ENCODE peak calls at places on chromosomes 4 and X, in four cellular contexts. G, O, Q and R are unnamed samples.

GRCh38 chr4:147707892-147708672 is 23.8 kb upstream of the ARHGAP10 start:
- DNase-seq in G (no peak), O (no peak), Q (peak), R (peak)

GRCh38 chrX:150062292-150063137 is 124.2 kb upstream of the EOLA2 start:
- DNase-seq in G (no peak), O (no peak), Q (no peak), R (peak)

GRCh38 chr4:41212221-41213203 is 1.8 kb downstream of the APBB2 start:
- DNase-seq in G (no peak), O (no peak), Q (no peak), R (peak)

GRCh38 chrX:146278381-146278780 is 460.8 kb downstream of the SLITRK2 start:
- DNase-seq in G (peak), O (no peak), Q (no peak), R (no peak)

GRCh38 chrX:150017868-150018267 is 79.6 kb upstream of the EOLA2 start:
- DNase-seq in G (no peak), O (no peak), Q (no peak), R (no peak)

GRCh38 chrX:68842351-68842750 is 13.5 kb downstream of the EFNB1 start:
- DNase-seq in G (no peak), O (no peak), Q (no peak), R (no peak)

GRCh38 chrX:34379891-34380290 is 247.8 kb upstream of the FAM47A start:
- DNase-seq in G (no peak), O (no peak), Q (no peak), R (no peak)

GRCh38 chr4:51831133-51831532 is 11.8 kb upstream of the DCUN1D4 start:
- DNase-seq in G (peak), O (peak), Q (peak), R (peak)

GRCh38 chrX:13506574-13506973 is 62.8 kb upstream of the EGFL6 start:
- DNase-seq in G (no peak), O (peak), Q (peak), R (peak)

GRCh38 chrX:153460826-153461225 is 9.6 kb downstream of the HAUS7 start:
- DNase-seq in G (peak), O (no peak), Q (no peak), R (peak)
- H2BK12ac ChIP-seq in G (no peak), O (no peak), Q (no peak), R (no peak)

DNA sequence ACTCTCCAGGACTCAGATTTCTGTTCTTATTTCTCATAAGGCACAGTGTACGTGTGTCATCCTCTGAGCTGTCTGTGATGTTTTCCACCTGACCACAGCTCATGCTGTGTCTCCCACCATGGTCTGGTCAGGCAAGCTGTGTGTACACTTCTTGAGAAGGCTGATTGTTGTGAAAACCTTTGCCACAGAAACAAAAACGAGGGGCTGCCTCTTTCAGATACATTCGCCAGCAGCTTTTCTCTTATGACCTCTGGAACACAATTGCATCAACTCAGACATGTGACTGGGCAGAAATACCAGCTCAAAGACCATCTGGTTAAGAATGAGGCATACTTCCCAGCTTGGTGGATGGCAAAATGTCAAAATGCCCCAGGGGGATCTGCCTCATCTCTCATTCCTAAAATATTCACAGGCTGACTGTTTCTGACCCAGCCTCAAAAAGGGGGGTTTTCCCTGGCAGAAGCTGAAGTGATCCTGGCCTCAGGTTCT is 46.1 kb downstream of the PGRMC2 start:
- DNase-seq in G (no peak), O (no peak), Q (no peak), R (peak)
- H4K8ac ChIP-seq in G (no peak), O (no peak), Q (no peak), R (peak)

GRCh38 chr4:140756292-140757219 is at the start of gene TBC1D9:
- DNase-seq in G (peak), O (peak), Q (peak), R (peak)
- H2BK12ac ChIP-seq in G (no peak), O (peak), Q (no peak), R (peak)

DNA sequence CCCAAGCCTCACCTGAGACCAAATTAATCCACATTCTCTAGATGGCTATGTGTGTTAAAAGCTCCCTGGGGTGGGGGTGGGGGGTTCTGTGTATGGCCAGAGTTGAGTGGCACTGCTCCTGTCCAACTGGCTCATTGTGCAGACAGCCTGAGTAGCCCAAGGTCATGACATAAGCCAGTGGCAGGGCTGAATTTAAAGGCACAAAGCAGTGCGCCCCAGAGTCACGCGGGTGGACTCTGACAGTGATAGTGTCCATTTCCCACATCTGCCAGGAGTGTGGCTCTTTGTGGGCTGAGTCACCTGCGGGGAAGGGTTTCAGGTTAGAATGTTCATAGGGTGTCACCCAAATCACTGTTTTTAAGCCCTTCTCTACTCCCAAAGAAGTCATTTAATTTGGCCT is 45.4 kb downstream of the SCD5 start:
- DNase-seq in G (no peak), O (no peak), Q (no peak), R (no peak)
- H4K8ac ChIP-seq in G (no peak), O (no peak), Q (no peak), R (no peak)

GRCh38 chr4:160406426-160406825 is 1303.5 kb downstream of the RAPGEF2 start:
- DNase-seq in G (no peak), O (no peak), Q (no peak), R (no peak)
- H2BK12ac ChIP-seq in G (no peak), O (no peak), Q (no peak), R (no peak)

GRCh38 chr4:98658287-98659105 is at the start of gene TSPAN5:
- DNase-seq in G (peak), O (peak), Q (peak), R (peak)
- H4K8ac ChIP-seq in G (no peak), O (no peak), Q (peak), R (peak)

DNA sequence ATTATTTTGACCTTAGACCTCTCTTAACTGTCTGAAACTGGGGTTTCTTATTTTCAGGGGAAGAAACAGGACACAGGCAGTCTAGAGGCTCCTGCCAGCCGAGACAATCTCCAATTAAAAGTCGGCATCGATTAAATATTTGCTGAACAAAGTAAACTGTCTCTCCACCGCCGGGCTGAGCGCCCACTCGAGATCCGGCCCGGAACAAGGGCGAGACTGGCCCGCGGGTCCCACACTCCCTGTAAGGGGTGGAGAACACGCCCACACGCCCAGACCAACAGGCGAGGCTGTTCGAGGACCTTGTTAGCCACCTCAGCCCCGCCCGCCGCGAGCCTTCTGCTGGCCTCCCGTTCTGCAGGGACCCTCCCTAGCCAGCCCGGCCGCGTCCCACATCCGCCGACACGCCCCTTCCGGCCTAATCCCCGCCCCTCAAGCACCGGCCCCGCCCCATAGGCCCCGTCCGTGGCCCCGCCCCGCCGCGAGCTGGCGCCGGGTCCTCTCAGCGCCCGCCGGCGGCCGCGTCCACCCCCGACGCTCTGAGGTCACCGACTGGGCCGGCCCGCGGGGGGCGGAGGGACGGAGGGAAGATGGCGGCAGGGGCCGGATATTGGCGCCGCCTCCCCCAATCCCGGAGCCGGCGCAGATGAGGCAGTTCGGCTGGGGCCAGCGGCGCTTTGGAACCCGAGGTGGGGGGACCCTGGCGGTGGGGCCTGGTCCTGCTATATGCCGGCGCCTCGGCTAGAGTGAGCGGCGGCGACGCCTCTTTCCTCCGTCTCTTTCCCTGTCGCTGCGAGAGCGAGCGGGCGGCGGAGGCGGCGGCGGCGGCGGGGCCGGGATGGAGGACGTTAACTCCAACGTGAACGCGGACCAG is at the start of gene SLAIN2:
- DNase-seq in G (peak), O (peak), Q (peak), R (peak)
- H2BK12ac ChIP-seq in G (no peak), O (no peak), Q (peak), R (peak)